ENCODE peak calls at places on chromosome 4, in ten cellular contexts. R, Q, H, L, G, N, T, U, W and K are unnamed samples.

GRCh38 chr4:1081689-1082040 is 31.7 kb downstream of the RNF212 start:
- DNase-seq in W (no peak), Q (no peak), R (no peak), H (no peak), N (no peak), L (no peak), G (no peak), U (no peak), T (no peak), K (no peak)

GRCh38 chr4:54090804-54091623 is 8.9 kb upstream of the GSX2 start:
- DNase-seq in W (peak; percentile 26), G (peak; percentile 37), H (no peak), L (no peak), R (no peak), N (no peak), U (peak; percentile 13), T (no peak), Q (no peak), K (no peak)

GRCh38 chr4:101693842-101694398 is 96.6 kb upstream of the BANK1 start:
- DNase-seq in T (no peak), W (peak; percentile 89), H (no peak), G (no peak), L (peak; percentile 94), R (no peak), U (no peak), N (no peak), Q (no peak), K (no peak)

GRCh38 chr4:8468746-8469535 is 28.4 kb downstream of the TRMT44 start:
- DNase-seq in R (peak; percentile 80), L (no peak), N (no peak), U (peak; percentile 14), Q (peak; percentile 49), W (peak; percentile 1), G (peak; percentile 82), H (peak; percentile 29), T (peak; percentile 27), K (peak; percentile 81)

GRCh38 chr4:67571975-67572374 is 13.4 kb downstream of the STAP1 start:
- DNase-seq in W (no peak), R (no peak), Q (no peak), G (no peak), N (no peak), H (no peak), T (no peak), U (no peak), L (no peak), K (no peak)

GRCh38 chr4:185634066-185634652 is 98.9 kb upstream of the PDLIM3 start:
- DNase-seq in T (no peak), U (no peak), N (no peak), R (no peak), W (no peak), L (no peak), G (no peak), Q (peak; percentile 11), H (no peak), K (no peak)

GRCh38 chr4:169251291-169252235 is 19.2 kb downstream of the SH3RF1 start:
- DNase-seq in H (no peak), T (no peak), Q (no peak), G (no peak), R (no peak), L (no peak), U (peak; percentile 94), W (no peak), N (no peak), K (no peak)

GRCh38 chr4:139943277-139943676 is 210.7 kb downstream of the MAML3 start:
- DNase-seq in W (no peak), R (no peak), U (no peak), G (no peak), T (no peak), H (no peak), Q (no peak), L (no peak), N (no peak), K (no peak)

GRCh38 chr4:77037736-77038135 is 38.1 kb downstream of the CCNI start:
- DNase-seq in R (no peak), G (no peak), L (no peak), U (no peak), W (no peak), N (no peak), Q (no peak), T (no peak), H (no peak), K (no peak)

GRCh38 chr4:5799406-5799805 is 88.4 kb downstream of the EVC start:
- DNase-seq in R (no peak), N (no peak), H (no peak), W (no peak), G (no peak), L (no peak), T (no peak), U (no peak), Q (no peak), K (no peak)

GRCh38 chr4:52028970-52029369 is 8.8 kb upstream of the LRRC66 start:
- DNase-seq in N (no peak), U (no peak), Q (no peak), L (no peak), G (no peak), W (no peak), T (no peak), H (no peak), R (no peak), K (no peak)

GRCh38 chr4:6917445-6918241 is 8.0 kb downstream of the TBC1D14 start:
- DNase-seq in W (peak; percentile 81), G (peak; percentile 64), T (no peak), N (peak; percentile 94), U (peak; percentile 85), L (peak; percentile 78), Q (no peak), H (no peak), R (peak; percentile 36), K (no peak)

GRCh38 chr4:14399919-14400706 is 602.2 kb upstream of the CPEB2 start:
- DNase-seq in U (no peak), H (no peak), Q (no peak), T (no peak), L (peak; percentile 50), R (no peak), W (no peak), G (no peak), N (no peak), K (no peak)

GRCh38 chr4:82043809-82044137 is 330.0 kb downstream of the HNRNPD start:
- DNase-seq in L (no peak), U (no peak), R (no peak), G (no peak), N (no peak), H (no peak), Q (no peak), T (no peak), W (no peak), K (no peak)

GRCh38 chr4:91345632-91346031 is 958.1 kb upstream of the GRID2 start:
- DNase-seq in G (no peak), H (no peak), U (no peak), R (no peak), N (no peak), Q (no peak), W (no peak), L (no peak), T (no peak), K (no peak)